ENCODE peak calls at places on chromosomes 13 and 19, in nine cellular contexts. One of them, this sample, is unnamed.

GRCh38 chr13:30395192-30396158 is 26.8 kb upstream of the UBE2L5 start:
- DNase-seq in stimulated activated CD8-positive, alpha-beta memory T cell treated with anti-CD3 and anti-CD28 coated beads, Interleukin-12 subunit alpha, Interleukin-12 subunit beta, amount 100 ng/mL, for 1 hour: peak; percentile 45
- DNase-seq in retinal pigment epithelial cell: peak; percentile 81
- DNase-seq in smooth muscle cell of the brain vasculature: peak; percentile 69
- DNase-seq in GM03348: peak; percentile 85
- DNase-seq in WTC11: peak; percentile 48
- DNase-seq in kidney epithelial cell: peak; percentile 89
- DNase-seq in ELF-1: peak; percentile 79
- DNase-seq in M059J: peak; percentile 85
- DNase-seq in this sample: peak; percentile 82

GRCh38 chr19:29467824-29468401 is 57.9 kb upstream of the VSTM2B start:
- DNase-seq in retinal pigment epithelial cell: no peak
- DNase-seq in kidney epithelial cell: peak; percentile 5
- DNase-seq in smooth muscle cell of the brain vasculature: no peak
- DNase-seq in GM03348: peak; percentile 1
- DNase-seq in M059J: peak; percentile 46
- DNase-seq in ELF-1: peak; percentile 49
- DNase-seq in stimulated activated CD8-positive, alpha-beta memory T cell treated with anti-CD3 and anti-CD28 coated beads, Interleukin-12 subunit alpha, Interleukin-12 subunit beta, amount 100 ng/mL, for 1 hour: no peak
- DNase-seq in WTC11: peak; percentile 44
- DNase-seq in this sample: peak; percentile 48

GRCh38 chr13:76955236-76955635 is 6.9 kb downstream of the ACOD1 start:
- DNase-seq in retinal pigment epithelial cell: no peak
- DNase-seq in M059J: no peak
- DNase-seq in smooth muscle cell of the brain vasculature: no peak
- DNase-seq in stimulated activated CD8-positive, alpha-beta memory T cell treated with anti-CD3 and anti-CD28 coated beads, Interleukin-12 subunit alpha, Interleukin-12 subunit beta, amount 100 ng/mL, for 1 hour: no peak
- DNase-seq in ELF-1: no peak
- DNase-seq in WTC11: no peak
- DNase-seq in GM03348: no peak
- DNase-seq in kidney epithelial cell: no peak
- DNase-seq in this sample: no peak

GRCh38 chr19:29106353-29106885 is 106.5 kb downstream of the UQCRFS1 start:
- DNase-seq in stimulated activated CD8-positive, alpha-beta memory T cell treated with anti-CD3 and anti-CD28 coated beads, Interleukin-12 subunit alpha, Interleukin-12 subunit beta, amount 100 ng/mL, for 1 hour: no peak
- DNase-seq in ELF-1: no peak
- DNase-seq in WTC11: no peak
- DNase-seq in GM03348: no peak
- DNase-seq in retinal pigment epithelial cell: no peak
- DNase-seq in kidney epithelial cell: no peak
- DNase-seq in smooth muscle cell of the brain vasculature: no peak
- DNase-seq in M059J: no peak
- DNase-seq in this sample: no peak

GRCh38 chr19:48271531-48272151 is 1.8 kb downstream of the ZNF114 start:
- DNase-seq in smooth muscle cell of the brain vasculature: no peak
- DNase-seq in ELF-1: peak; percentile 91
- DNase-seq in M059J: peak; percentile 54
- DNase-seq in retinal pigment epithelial cell: no peak
- DNase-seq in WTC11: peak; percentile 68
- DNase-seq in kidney epithelial cell: no peak
- DNase-seq in GM03348: peak; percentile 34
- DNase-seq in stimulated activated CD8-positive, alpha-beta memory T cell treated with anti-CD3 and anti-CD28 coated beads, Interleukin-12 subunit alpha, Interleukin-12 subunit beta, amount 100 ng/mL, for 1 hour: no peak
- DNase-seq in this sample: no peak

GRCh38 chr13:42007844-42008243 is 40.6 kb upstream of the DGKH start:
- DNase-seq in kidney epithelial cell: peak; percentile 28
- DNase-seq in M059J: peak; percentile 56
- DNase-seq in WTC11: no peak
- DNase-seq in ELF-1: no peak
- DNase-seq in stimulated activated CD8-positive, alpha-beta memory T cell treated with anti-CD3 and anti-CD28 coated beads, Interleukin-12 subunit alpha, Interleukin-12 subunit beta, amount 100 ng/mL, for 1 hour: no peak
- DNase-seq in GM03348: peak; percentile 44
- DNase-seq in retinal pigment epithelial cell: peak; percentile 17
- DNase-seq in smooth muscle cell of the brain vasculature: no peak
- DNase-seq in this sample: no peak

GRCh38 chr19:1471514-1472107 is 7.4 kb downstream of the C19orf25 start:
- DNase-seq in M059J: no peak
- DNase-seq in smooth muscle cell of the brain vasculature: no peak
- DNase-seq in kidney epithelial cell: no peak
- DNase-seq in WTC11: no peak
- DNase-seq in GM03348: peak; percentile 29
- DNase-seq in retinal pigment epithelial cell: no peak
- DNase-seq in ELF-1: no peak
- DNase-seq in stimulated activated CD8-positive, alpha-beta memory T cell treated with anti-CD3 and anti-CD28 coated beads, Interleukin-12 subunit alpha, Interleukin-12 subunit beta, amount 100 ng/mL, for 1 hour: no peak
- DNase-seq in this sample: no peak

GRCh38 chr19:39240421-39240820 is 4.4 kb downstream of the IFNL3 start:
- DNase-seq in WTC11: no peak
- DNase-seq in ELF-1: no peak
- DNase-seq in kidney epithelial cell: no peak
- DNase-seq in M059J: no peak
- DNase-seq in GM03348: no peak
- DNase-seq in stimulated activated CD8-positive, alpha-beta memory T cell treated with anti-CD3 and anti-CD28 coated beads, Interleukin-12 subunit alpha, Interleukin-12 subunit beta, amount 100 ng/mL, for 1 hour: no peak
- DNase-seq in retinal pigment epithelial cell: no peak
- DNase-seq in smooth muscle cell of the brain vasculature: no peak
- DNase-seq in this sample: no peak

GRCh38 chr13:42660367-42660965 is 86.5 kb downstream of the TNFSF11 start:
- DNase-seq in retinal pigment epithelial cell: no peak
- DNase-seq in GM03348: no peak
- DNase-seq in ELF-1: no peak
- DNase-seq in M059J: peak; percentile 28
- DNase-seq in WTC11: no peak
- DNase-seq in smooth muscle cell of the brain vasculature: peak; percentile 0
- DNase-seq in stimulated activated CD8-positive, alpha-beta memory T cell treated with anti-CD3 and anti-CD28 coated beads, Interleukin-12 subunit alpha, Interleukin-12 subunit beta, amount 100 ng/mL, for 1 hour: no peak
- DNase-seq in kidney epithelial cell: no peak
- DNase-seq in this sample: no peak

GRCh38 chr13:69793803-69794453 is 313.7 kb upstream of the ATXN8OS start:
- DNase-seq in GM03348: no peak
- DNase-seq in WTC11: no peak
- DNase-seq in kidney epithelial cell: no peak
- DNase-seq in retinal pigment epithelial cell: peak; percentile 29
- DNase-seq in M059J: no peak
- DNase-seq in stimulated activated CD8-positive, alpha-beta memory T cell treated with anti-CD3 and anti-CD28 coated beads, Interleukin-12 subunit alpha, Interleukin-12 subunit beta, amount 100 ng/mL, for 1 hour: no peak
- DNase-seq in smooth muscle cell of the brain vasculature: no peak
- DNase-seq in ELF-1: peak; percentile 15
- DNase-seq in this sample: no peak

GRCh38 chr19:8641908-8642547 is 11.6 kb downstream of the NFILZ start:
- DNase-seq in kidney epithelial cell: no peak
- DNase-seq in M059J: peak; percentile 65
- DNase-seq in retinal pigment epithelial cell: no peak
- DNase-seq in stimulated activated CD8-positive, alpha-beta memory T cell treated with anti-CD3 and anti-CD28 coated beads, Interleukin-12 subunit alpha, Interleukin-12 subunit beta, amount 100 ng/mL, for 1 hour: no peak
- DNase-seq in ELF-1: peak; percentile 29
- DNase-seq in WTC11: no peak
- DNase-seq in GM03348: peak; percentile 78
- DNase-seq in smooth muscle cell of the brain vasculature: no peak
- DNase-seq in this sample: no peak

GRCh38 chr13:95091755-95092154 is 209.5 kb downstream of the ABCC4 start:
- DNase-seq in GM03348: no peak
- DNase-seq in kidney epithelial cell: no peak
- DNase-seq in M059J: no peak
- DNase-seq in retinal pigment epithelial cell: no peak
- DNase-seq in ELF-1: no peak
- DNase-seq in stimulated activated CD8-positive, alpha-beta memory T cell treated with anti-CD3 and anti-CD28 coated beads, Interleukin-12 subunit alpha, Interleukin-12 subunit beta, amount 100 ng/mL, for 1 hour: no peak
- DNase-seq in smooth muscle cell of the brain vasculature: no peak
- DNase-seq in WTC11: no peak
- DNase-seq in this sample: no peak

GRCh38 chr13:50616101-50616500 is 227.4 kb downstream of the DLEU7 start:
- DNase-seq in retinal pigment epithelial cell: no peak
- DNase-seq in M059J: peak; percentile 45
- DNase-seq in GM03348: peak; percentile 25
- DNase-seq in smooth muscle cell of the brain vasculature: no peak
- DNase-seq in stimulated activated CD8-positive, alpha-beta memory T cell treated with anti-CD3 and anti-CD28 coated beads, Interleukin-12 subunit alpha, Interleukin-12 subunit beta, amount 100 ng/mL, for 1 hour: no peak
- DNase-seq in kidney epithelial cell: no peak
- DNase-seq in WTC11: no peak
- DNase-seq in ELF-1: no peak
- DNase-seq in this sample: no peak

GRCh38 chr13:31996611-31997010 is 35.0 kb upstream of the FRY start:
- DNase-seq in M059J: no peak
- DNase-seq in WTC11: no peak
- DNase-seq in ELF-1: no peak
- DNase-seq in stimulated activated CD8-positive, alpha-beta memory T cell treated with anti-CD3 and anti-CD28 coated beads, Interleukin-12 subunit alpha, Interleukin-12 subunit beta, amount 100 ng/mL, for 1 hour: no peak
- DNase-seq in smooth muscle cell of the brain vasculature: no peak
- DNase-seq in GM03348: no peak
- DNase-seq in retinal pigment epithelial cell: no peak
- DNase-seq in kidney epithelial cell: no peak
- DNase-seq in this sample: no peak

GRCh38 chr13:69389899-69390298 is 717.7 kb upstream of the ATXN8OS start:
- DNase-seq in GM03348: no peak
- DNase-seq in smooth muscle cell of the brain vasculature: no peak
- DNase-seq in kidney epithelial cell: no peak
- DNase-seq in WTC11: no peak
- DNase-seq in M059J: no peak
- DNase-seq in ELF-1: no peak
- DNase-seq in retinal pigment epithelial cell: no peak
- DNase-seq in stimulated activated CD8-positive, alpha-beta memory T cell treated with anti-CD3 and anti-CD28 coated beads, Interleukin-12 subunit alpha, Interleukin-12 subunit beta, amount 100 ng/mL, for 1 hour: no peak
- DNase-seq in this sample: no peak

GRCh38 chr13:108313382-108313781 is 43.9 kb downstream of the TNFSF13B start:
- DNase-seq in stimulated activated CD8-positive, alpha-beta memory T cell treated with anti-CD3 and anti-CD28 coated beads, Interleukin-12 subunit alpha, Interleukin-12 subunit beta, amount 100 ng/mL, for 1 hour: no peak
- DNase-seq in retinal pigment epithelial cell: no peak
- DNase-seq in M059J: no peak
- DNase-seq in ELF-1: no peak
- DNase-seq in GM03348: no peak
- DNase-seq in kidney epithelial cell: no peak
- DNase-seq in smooth muscle cell of the brain vasculature: no peak
- DNase-seq in WTC11: no peak
- DNase-seq in this sample: no peak

GRCh38 chr13:37226966-37227365 is 121.5 kb upstream of the CSNK1A1L start:
- DNase-seq in kidney epithelial cell: no peak
- DNase-seq in M059J: no peak
- DNase-seq in retinal pigment epithelial cell: no peak
- DNase-seq in smooth muscle cell of the brain vasculature: no peak
- DNase-seq in ELF-1: no peak
- DNase-seq in GM03348: no peak
- DNase-seq in WTC11: no peak
- DNase-seq in stimulated activated CD8-positive, alpha-beta memory T cell treated with anti-CD3 and anti-CD28 coated beads, Interleukin-12 subunit alpha, Interleukin-12 subunit beta, amount 100 ng/mL, for 1 hour: no peak
- DNase-seq in this sample: no peak